ENCODE peak calls at places on chromosomes 12 and 14, in ten cellular contexts. One of them, this sample, is unnamed.

GRCh38 chr12:79634957-79635471 is 55.8 kb downstream of the PAWR start:
- DNase-seq in stimulated activated CD4-positive, alpha-beta T cell treated with anti-CD3 and anti-CD28 coated beads, Interleukin-4, amount 100 ng/mL, for 48 hours: no peak
- DNase-seq in MM.1S: no peak
- DNase-seq in GM06990: no peak
- DNase-seq in aorta: no peak
- DNase-seq in astrocyte of the hippocampus: peak; percentile 63
- DNase-seq in activated gamma-delta T cell: no peak
- DNase-seq in frontal cortex: no peak
- DNase-seq in mucosa of gallbladder: no peak
- DNase-seq in CD8-positive, alpha-beta memory T cell: no peak
- DNase-seq in this sample: peak; percentile 83

GRCh38 chr12:121916719-121917118 is 1.7 kb upstream of the CFAP251 start:
- DNase-seq in astrocyte of the hippocampus: peak; percentile 33
- DNase-seq in stimulated activated CD4-positive, alpha-beta T cell treated with anti-CD3 and anti-CD28 coated beads, Interleukin-4, amount 100 ng/mL, for 48 hours: no peak
- DNase-seq in activated gamma-delta T cell: no peak
- DNase-seq in mucosa of gallbladder: no peak
- DNase-seq in MM.1S: no peak
- DNase-seq in frontal cortex: no peak
- DNase-seq in CD8-positive, alpha-beta memory T cell: no peak
- DNase-seq in GM06990: no peak
- DNase-seq in aorta: no peak
- DNase-seq in this sample: no peak

GRCh38 chr12:8680533-8680932 is 17.3 kb upstream of the RIMKLB start:
- DNase-seq in mucosa of gallbladder: no peak
- DNase-seq in aorta: no peak
- DNase-seq in CD8-positive, alpha-beta memory T cell: no peak
- DNase-seq in MM.1S: no peak
- DNase-seq in activated gamma-delta T cell: no peak
- DNase-seq in stimulated activated CD4-positive, alpha-beta T cell treated with anti-CD3 and anti-CD28 coated beads, Interleukin-4, amount 100 ng/mL, for 48 hours: no peak
- DNase-seq in GM06990: no peak
- DNase-seq in astrocyte of the hippocampus: no peak
- DNase-seq in frontal cortex: no peak
- DNase-seq in this sample: no peak

GRCh38 chr14:64636208-64636979 is 67.8 kb upstream of the PLEKHG3 start:
- DNase-seq in activated gamma-delta T cell: no peak
- DNase-seq in frontal cortex: peak; percentile 70
- DNase-seq in aorta: peak; percentile 87
- DNase-seq in stimulated activated CD4-positive, alpha-beta T cell treated with anti-CD3 and anti-CD28 coated beads, Interleukin-4, amount 100 ng/mL, for 48 hours: peak; percentile 54
- DNase-seq in GM06990: peak; percentile 33
- DNase-seq in CD8-positive, alpha-beta memory T cell: peak; percentile 54
- DNase-seq in MM.1S: peak; percentile 37
- DNase-seq in mucosa of gallbladder: peak; percentile 69
- DNase-seq in astrocyte of the hippocampus: peak; percentile 78
- DNase-seq in this sample: peak; percentile 33

GRCh38 chr12:66044731-66045130 is 85.8 kb downstream of the LLPH start:
- DNase-seq in MM.1S: no peak
- DNase-seq in activated gamma-delta T cell: no peak
- DNase-seq in aorta: no peak
- DNase-seq in mucosa of gallbladder: no peak
- DNase-seq in CD8-positive, alpha-beta memory T cell: no peak
- DNase-seq in stimulated activated CD4-positive, alpha-beta T cell treated with anti-CD3 and anti-CD28 coated beads, Interleukin-4, amount 100 ng/mL, for 48 hours: no peak
- DNase-seq in GM06990: no peak
- DNase-seq in frontal cortex: no peak
- DNase-seq in astrocyte of the hippocampus: no peak
- DNase-seq in this sample: no peak

GRCh38 chr14:30443368-30444007 is 115.5 kb upstream of the G2E3 start:
- DNase-seq in GM06990: no peak
- DNase-seq in mucosa of gallbladder: no peak
- DNase-seq in aorta: no peak
- DNase-seq in stimulated activated CD4-positive, alpha-beta T cell treated with anti-CD3 and anti-CD28 coated beads, Interleukin-4, amount 100 ng/mL, for 48 hours: no peak
- DNase-seq in frontal cortex: peak; percentile 10
- DNase-seq in MM.1S: peak; percentile 37
- DNase-seq in astrocyte of the hippocampus: peak; percentile 78
- DNase-seq in activated gamma-delta T cell: no peak
- DNase-seq in CD8-positive, alpha-beta memory T cell: no peak
- DNase-seq in this sample: peak; percentile 41

GRCh38 chr12:104137175-104137901 is 672 bp downstream of the NFYB start:
- DNase-seq in aorta: peak; percentile 81
- DNase-seq in GM06990: peak; percentile 62
- DNase-seq in MM.1S: peak; percentile 80
- DNase-seq in stimulated activated CD4-positive, alpha-beta T cell treated with anti-CD3 and anti-CD28 coated beads, Interleukin-4, amount 100 ng/mL, for 48 hours: peak; percentile 32
- DNase-seq in activated gamma-delta T cell: peak; percentile 36
- DNase-seq in mucosa of gallbladder: peak; percentile 11
- DNase-seq in astrocyte of the hippocampus: peak; percentile 69
- DNase-seq in frontal cortex: peak; percentile 40
- DNase-seq in CD8-positive, alpha-beta memory T cell: peak; percentile 38
- DNase-seq in this sample: peak; percentile 70

GRCh38 chr12:2958432-2959193 is 584 bp upstream of the TEAD4 start:
- DNase-seq in frontal cortex: peak; percentile 52
- DNase-seq in stimulated activated CD4-positive, alpha-beta T cell treated with anti-CD3 and anti-CD28 coated beads, Interleukin-4, amount 100 ng/mL, for 48 hours: no peak
- DNase-seq in CD8-positive, alpha-beta memory T cell: no peak
- DNase-seq in aorta: peak; percentile 88
- DNase-seq in astrocyte of the hippocampus: peak; percentile 82
- DNase-seq in GM06990: no peak
- DNase-seq in mucosa of gallbladder: peak; percentile 14
- DNase-seq in activated gamma-delta T cell: no peak
- DNase-seq in MM.1S: peak; percentile 19
- DNase-seq in this sample: peak; percentile 66

GRCh38 chr14:103649001-103649400 is 20.0 kb downstream of the KLC1 start:
- DNase-seq in MM.1S: no peak
- DNase-seq in frontal cortex: no peak
- DNase-seq in CD8-positive, alpha-beta memory T cell: no peak
- DNase-seq in stimulated activated CD4-positive, alpha-beta T cell treated with anti-CD3 and anti-CD28 coated beads, Interleukin-4, amount 100 ng/mL, for 48 hours: no peak
- DNase-seq in astrocyte of the hippocampus: no peak
- DNase-seq in activated gamma-delta T cell: no peak
- DNase-seq in aorta: no peak
- DNase-seq in mucosa of gallbladder: no peak
- DNase-seq in GM06990: no peak
- DNase-seq in this sample: no peak

GRCh38 chr14:51305761-51306160 is 65.7 kb downstream of the TMX1 start:
- DNase-seq in frontal cortex: no peak
- DNase-seq in MM.1S: no peak
- DNase-seq in mucosa of gallbladder: no peak
- DNase-seq in astrocyte of the hippocampus: no peak
- DNase-seq in CD8-positive, alpha-beta memory T cell: no peak
- DNase-seq in activated gamma-delta T cell: no peak
- DNase-seq in GM06990: no peak
- DNase-seq in stimulated activated CD4-positive, alpha-beta T cell treated with anti-CD3 and anti-CD28 coated beads, Interleukin-4, amount 100 ng/mL, for 48 hours: no peak
- DNase-seq in aorta: no peak
- DNase-seq in this sample: no peak

GRCh38 chr12:131830335-131831020 is 2.3 kb downstream of the MMP17 start:
- DNase-seq in astrocyte of the hippocampus: peak; percentile 93
- DNase-seq in CD8-positive, alpha-beta memory T cell: no peak
- DNase-seq in frontal cortex: peak; percentile 82
- DNase-seq in aorta: peak; percentile 91
- DNase-seq in mucosa of gallbladder: peak; percentile 76
- DNase-seq in stimulated activated CD4-positive, alpha-beta T cell treated with anti-CD3 and anti-CD28 coated beads, Interleukin-4, amount 100 ng/mL, for 48 hours: no peak
- DNase-seq in GM06990: no peak
- DNase-seq in activated gamma-delta T cell: no peak
- DNase-seq in MM.1S: peak; percentile 15
- DNase-seq in this sample: peak; percentile 3

GRCh38 chr12:109299849-109300248 is 9.2 kb downstream of the FOXN4 start:
- DNase-seq in stimulated activated CD4-positive, alpha-beta T cell treated with anti-CD3 and anti-CD28 coated beads, Interleukin-4, amount 100 ng/mL, for 48 hours: no peak
- DNase-seq in CD8-positive, alpha-beta memory T cell: no peak
- DNase-seq in activated gamma-delta T cell: no peak
- DNase-seq in astrocyte of the hippocampus: no peak
- DNase-seq in mucosa of gallbladder: no peak
- DNase-seq in frontal cortex: no peak
- DNase-seq in MM.1S: no peak
- DNase-seq in aorta: no peak
- DNase-seq in GM06990: no peak
- DNase-seq in this sample: no peak

GRCh38 chr14:57725399-57726077 is 140.4 kb downstream of the SLC35F4 start:
- DNase-seq in mucosa of gallbladder: no peak
- DNase-seq in frontal cortex: no peak
- DNase-seq in CD8-positive, alpha-beta memory T cell: no peak
- DNase-seq in stimulated activated CD4-positive, alpha-beta T cell treated with anti-CD3 and anti-CD28 coated beads, Interleukin-4, amount 100 ng/mL, for 48 hours: no peak
- DNase-seq in activated gamma-delta T cell: no peak
- DNase-seq in astrocyte of the hippocampus: peak; percentile 11
- DNase-seq in GM06990: no peak
- DNase-seq in MM.1S: no peak
- DNase-seq in aorta: no peak
- DNase-seq in this sample: peak; percentile 96

GRCh38 chr12:20832911-20833310 is 22.4 kb downstream of the SLCO1B3 start:
- DNase-seq in aorta: no peak
- DNase-seq in astrocyte of the hippocampus: peak; percentile 29
- DNase-seq in frontal cortex: no peak
- DNase-seq in CD8-positive, alpha-beta memory T cell: no peak
- DNase-seq in activated gamma-delta T cell: no peak
- DNase-seq in MM.1S: no peak
- DNase-seq in GM06990: no peak
- DNase-seq in stimulated activated CD4-positive, alpha-beta T cell treated with anti-CD3 and anti-CD28 coated beads, Interleukin-4, amount 100 ng/mL, for 48 hours: no peak
- DNase-seq in mucosa of gallbladder: no peak
- DNase-seq in this sample: no peak

GRCh38 chr12:2640709-2641108 is 154.1 kb upstream of the FKBP4 start:
- DNase-seq in activated gamma-delta T cell: no peak
- DNase-seq in mucosa of gallbladder: peak; percentile 32
- DNase-seq in aorta: peak; percentile 92
- DNase-seq in frontal cortex: peak; percentile 68
- DNase-seq in CD8-positive, alpha-beta memory T cell: no peak
- DNase-seq in stimulated activated CD4-positive, alpha-beta T cell treated with anti-CD3 and anti-CD28 coated beads, Interleukin-4, amount 100 ng/mL, for 48 hours: peak; percentile 30
- DNase-seq in astrocyte of the hippocampus: peak; percentile 95
- DNase-seq in MM.1S: no peak
- DNase-seq in GM06990: no peak
- DNase-seq in this sample: peak; percentile 92

GRCh38 chr12:30822385-30823139 is 67.8 kb upstream of the CAPRIN2 start:
- DNase-seq in MM.1S: peak; percentile 67
- DNase-seq in aorta: peak; percentile 85
- DNase-seq in stimulated activated CD4-positive, alpha-beta T cell treated with anti-CD3 and anti-CD28 coated beads, Interleukin-4, amount 100 ng/mL, for 48 hours: peak; percentile 8
- DNase-seq in frontal cortex: peak; percentile 81
- DNase-seq in activated gamma-delta T cell: peak; percentile 14
- DNase-seq in GM06990: peak; percentile 17
- DNase-seq in mucosa of gallbladder: peak; percentile 49
- DNase-seq in astrocyte of the hippocampus: peak; percentile 82
- DNase-seq in CD8-positive, alpha-beta memory T cell: peak; percentile 5
- DNase-seq in this sample: peak; percentile 32

GRCh38 chr12:53299454-53300180 is at the start of gene MYG1:
- DNase-seq in CD8-positive, alpha-beta memory T cell: peak; percentile 81
- DNase-seq in astrocyte of the hippocampus: peak; percentile 93
- DNase-seq in GM06990: peak; percentile 88
- DNase-seq in activated gamma-delta T cell: peak; percentile 65
- DNase-seq in stimulated activated CD4-positive, alpha-beta T cell treated with anti-CD3 and anti-CD28 coated beads, Interleukin-4, amount 100 ng/mL, for 48 hours: peak; percentile 80
- DNase-seq in aorta: peak; percentile 96
- DNase-seq in mucosa of gallbladder: peak; percentile 91
- DNase-seq in MM.1S: peak; percentile 91
- DNase-seq in frontal cortex: peak; percentile 86
- DNase-seq in this sample: peak; percentile 80

GRCh38 chr14:77314043-77314442 is 6.6 kb downstream of the POMT2 start:
- DNase-seq in mucosa of gallbladder: peak; percentile 24
- DNase-seq in stimulated activated CD4-positive, alpha-beta T cell treated with anti-CD3 and anti-CD28 coated beads, Interleukin-4, amount 100 ng/mL, for 48 hours: no peak
- DNase-seq in activated gamma-delta T cell: no peak
- DNase-seq in frontal cortex: no peak
- DNase-seq in MM.1S: no peak
- DNase-seq in GM06990: no peak
- DNase-seq in aorta: no peak
- DNase-seq in CD8-positive, alpha-beta memory T cell: no peak
- DNase-seq in astrocyte of the hippocampus: peak; percentile 46
- DNase-seq in this sample: peak; percentile 96